ENCODE peak calls at places on chromosomes 7 and 10, in ten cellular contexts. M is NCI-H1930; G is cardiac fibroblast; N is GF-D8; V is CD4-positive, alpha-beta T cell; W is hippocampal formation; X is tibial artery; E is non-pigmented ciliary epithelial cell; P is head of caudate nucleus; T is AG08395. F is an unnamed sample.
A peak's percentile ranks its signal among the peaks of the same experiment; 100 is the strongest.

GRCh38 chr10:484441-484924 is 205.0 kb downstream of the DIP2C start:
- DNase-seq in X (peak; percentile 60), V (peak; percentile 13), G (peak; percentile 33), T (peak; percentile 9), N (no peak), W (no peak), P (no peak), E (no peak), M (no peak), F (no peak)

GRCh38 chr7:44583145-44583544 is 1.1 kb upstream of the TMED4 start:
- DNase-seq in X (no peak), W (no peak), T (no peak), P (no peak), G (no peak), N (no peak), M (no peak), V (no peak), E (no peak), F (no peak)

GRCh38 chr10:91271886-91272285 is 51.4 kb downstream of the PCGF5 start:
- DNase-seq in M (no peak), X (no peak), V (no peak), W (no peak), N (no peak), T (peak; percentile 50), E (no peak), P (no peak), G (peak; percentile 28), F (no peak)

GRCh38 chr10:77710759-77711682 is 73.4 kb upstream of the KCNMA1 start:
- DNase-seq in P (peak; percentile 76), E (no peak), T (peak; percentile 81), N (no peak), W (peak; percentile 46), G (peak; percentile 63), X (peak; percentile 82), M (peak; percentile 11), V (peak; percentile 54), F (peak; percentile 49)

GRCh38 chr10:112712536-112712935 is 237.5 kb upstream of the TCF7L2 start:
- DNase-seq in T (no peak), M (no peak), P (no peak), G (no peak), N (no peak), W (no peak), X (no peak), E (no peak), V (no peak), F (no peak)

GRCh38 chr10:82084904-82085303 is 209.9 kb downstream of the NRG3 start:
- DNase-seq in W (no peak), T (no peak), X (no peak), N (no peak), V (no peak), E (no peak), M (no peak), G (peak; percentile 20), P (no peak), F (no peak)

GRCh38 chr10:123459371-123460224 is 206.6 kb upstream of the GPR26 start:
- DNase-seq in M (no peak), X (no peak), E (no peak), W (no peak), P (no peak), N (no peak), G (no peak), T (no peak), V (no peak), F (no peak)

GRCh38 chr7:11831727-11832495 is at the start of gene THSD7A:
- DNase-seq in X (peak; percentile 60), T (peak; percentile 45), V (no peak), M (peak; percentile 62), W (peak; percentile 50), E (no peak), G (peak; percentile 49), P (peak; percentile 42), N (no peak), F (peak; percentile 1)

GRCh38 chr10:69088801-69089501 is 1.0 kb downstream of the SRGN start:
- DNase-seq in M (no peak), N (peak; percentile 72), E (peak; percentile 66), W (no peak), T (no peak), V (no peak), P (no peak), X (no peak), G (peak; percentile 89), F (peak; percentile 24)

GRCh38 chr7:139036901-139037300 is 1.1 kb upstream of the ZC3HAV1L start:
- DNase-seq in N (no peak), W (no peak), G (no peak), P (no peak), X (no peak), E (no peak), V (no peak), M (no peak), T (no peak), F (no peak)

GRCh38 chr10:60008816-60009215 is 102.5 kb upstream of the CCDC6 start:
- DNase-seq in X (no peak), T (no peak), V (no peak), P (no peak), W (no peak), M (no peak), E (no peak), N (no peak), G (no peak), F (no peak)

GRCh38 chr10:71161429-71161828 is 50.9 kb upstream of the UNC5B start:
- DNase-seq in M (no peak), P (no peak), X (peak; percentile 13), T (no peak), W (no peak), N (no peak), E (no peak), G (peak; percentile 12), V (no peak), F (no peak)

GRCh38 chr7:76054129-76055120 is 6.5 kb downstream of the MDH2 start:
- DNase-seq in T (peak; percentile 29), M (no peak), V (no peak), P (no peak), G (peak; percentile 50), X (no peak), E (no peak), N (peak; percentile 8), W (no peak), F (no peak)

GRCh38 chr7:29270979-29271658 is 76.5 kb downstream of the CHN2 start:
- DNase-seq in X (no peak), G (no peak), M (no peak), P (no peak), W (no peak), V (no peak), T (no peak), N (no peak), E (no peak), F (no peak)

GRCh38 chr7:108097703-108098102 is 32.5 kb downstream of the LAMB4 start:
- DNase-seq in X (no peak), V (no peak), G (peak; percentile 60), W (no peak), M (no peak), N (no peak), E (no peak), P (no peak), T (no peak), F (no peak)

GRCh38 chr10:32207544-32207943 is 139.4 kb downstream of the EPC1 start:
- DNase-seq in X (no peak), V (peak; percentile 35), N (peak; percentile 1), G (peak; percentile 65), P (no peak), M (no peak), E (no peak), T (peak; percentile 41), W (no peak), F (peak; percentile 13)

GRCh38 chr7:26212921-26213718 is 11.6 kb downstream of the CBX3 start:
- DNase-seq in E (no peak), G (no peak), P (no peak), M (no peak), W (no peak), N (no peak), T (no peak), V (no peak), X (no peak), F (no peak)

GRCh38 chr10:49385939-49386922 is 9.7 kb downstream of the DRGX start:
- DNase-seq in W (no peak), P (no peak), M (no peak), X (no peak), E (no peak), G (no peak), T (no peak), N (no peak), V (no peak), F (no peak)

GRCh38 chr7:17625038-17625437 is 315.3 kb downstream of the SNX13 start:
- DNase-seq in T (peak; percentile 67), N (no peak), V (no peak), X (no peak), G (peak; percentile 89), E (peak; percentile 86), P (no peak), W (no peak), M (no peak), F (no peak)

GRCh38 chr7:150435390-150436073 is 14.9 kb upstream of the GIMAP8 start:
- DNase-seq in X (no peak), W (no peak), G (no peak), N (peak; percentile 76), V (no peak), M (no peak), E (no peak), P (no peak), T (no peak), F (peak; percentile 93)

GRCh38 chr7:38316733-38317360 is 43.4 kb upstream of the TARP start:
- DNase-seq in X (no peak), V (no peak), T (peak; percentile 48), W (no peak), M (no peak), P (no peak), E (no peak), N (peak; percentile 24), G (peak; percentile 14), F (no peak)

GRCh38 chr10:13271552-13272163 is 28.2 kb downstream of the PHYH start:
- DNase-seq in V (peak; percentile 22), G (peak; percentile 32), N (no peak), E (no peak), T (peak; percentile 13), M (no peak), X (peak; percentile 74), P (peak; percentile 41), W (no peak), F (no peak)

GRCh38 chr10:4691776-4692175 is 134.2 kb upstream of the AKR1E2 start:
- DNase-seq in T (peak; percentile 26), V (no peak), E (no peak), M (no peak), X (no peak), W (no peak), G (peak; percentile 75), N (no peak), P (no peak), F (no peak)

GRCh38 chr7:106126170-106126938 is 14.2 kb upstream of the SYPL1 start:
- DNase-seq in X (no peak), M (no peak), T (no peak), G (peak; percentile 90), V (peak; percentile 39), W (no peak), P (no peak), E (peak; percentile 30), N (no peak), F (no peak)

GRCh38 chr7:100374601-100375000 is 1.3 kb downstream of the PILRA start:
- DNase-seq in T (no peak), N (no peak), E (no peak), G (no peak), P (no peak), W (no peak), V (no peak), M (no peak), X (no peak), F (no peak)

GRCh38 chr7:137081694-137082093 is 213.2 kb downstream of the CHRM2 start:
- DNase-seq in V (no peak), N (no peak), W (no peak), M (no peak), G (peak; percentile 76), X (peak; percentile 74), E (peak; percentile 61), P (no peak), T (peak; percentile 80), F (no peak)

F was measured in stimulated activated naive B cell treated with anti-CD40 and anti-IgM and Interleukin-4, amounts not matched to agents 10 μg/mL and 1 μg/mL and 100 μg/mL, for 72 hours.